ENCODE peak calls at places on chromosomes 3 and 15, in seven cellular contexts. One of them, this sample, is unnamed.

GRCh38 chr3:148464246-148464645 is 233.5 kb upstream of the AGTR1 start:
- DNase-seq in frontal cortex: no peak
- DNase-seq in CD8-positive, alpha-beta T cell: no peak
- DNase-seq in SHP77: no peak
- DNase-seq in HTR-8/SVneo: peak; percentile 3
- DNase-seq in RPMI8226: no peak
- DNase-seq in AG08396: no peak
- DNase-seq in this sample: peak; percentile 8

GRCh38 chr3:71702131-71703024 is 22.8 kb downstream of the EIF4E3 start:
- DNase-seq in frontal cortex: no peak
- DNase-seq in CD8-positive, alpha-beta T cell: peak; percentile 36
- DNase-seq in SHP77: no peak
- DNase-seq in HTR-8/SVneo: no peak
- DNase-seq in RPMI8226: no peak
- DNase-seq in AG08396: no peak
- DNase-seq in this sample: no peak

GRCh38 chr3:52396011-52396906 is 48.6 kb downstream of the SEMA3G start:
- DNase-seq in frontal cortex: no peak
- DNase-seq in CD8-positive, alpha-beta T cell: no peak
- DNase-seq in SHP77: no peak
- DNase-seq in HTR-8/SVneo: no peak
- DNase-seq in RPMI8226: no peak
- DNase-seq in AG08396: no peak
- DNase-seq in this sample: no peak

GRCh38 chr15:38879909-38880471 is 315.4 kb upstream of the RASGRP1 start:
- DNase-seq in frontal cortex: no peak
- DNase-seq in CD8-positive, alpha-beta T cell: no peak
- DNase-seq in SHP77: no peak
- DNase-seq in HTR-8/SVneo: no peak
- DNase-seq in RPMI8226: no peak
- DNase-seq in AG08396: no peak
- DNase-seq in this sample: peak; percentile 66

GRCh38 chr3:144045766-144046165 is 74.1 kb downstream of the DIPK2A start:
- DNase-seq in frontal cortex: no peak
- DNase-seq in CD8-positive, alpha-beta T cell: no peak
- DNase-seq in SHP77: no peak
- DNase-seq in HTR-8/SVneo: no peak
- DNase-seq in RPMI8226: no peak
- DNase-seq in AG08396: no peak
- DNase-seq in this sample: no peak

GRCh38 chr15:74322558-74323180 is 44.8 kb downstream of the CYP11A1 start:
- DNase-seq in frontal cortex: peak; percentile 77
- DNase-seq in CD8-positive, alpha-beta T cell: peak; percentile 65
- DNase-seq in SHP77: peak; percentile 42
- DNase-seq in HTR-8/SVneo: peak; percentile 82
- DNase-seq in RPMI8226: peak; percentile 79
- DNase-seq in AG08396: peak; percentile 79
- DNase-seq in this sample: peak; percentile 85

GRCh38 chr3:46717447-46718231 is at the start of gene PRSS50:
- DNase-seq in frontal cortex: peak; percentile 10
- DNase-seq in CD8-positive, alpha-beta T cell: peak; percentile 27
- DNase-seq in SHP77: no peak
- DNase-seq in HTR-8/SVneo: no peak
- DNase-seq in RPMI8226: no peak
- DNase-seq in AG08396: no peak
- DNase-seq in this sample: no peak

GRCh38 chr3:114294940-114295480 is 1.2 kb downstream of the TIGIT start:
- DNase-seq in frontal cortex: no peak
- DNase-seq in CD8-positive, alpha-beta T cell: no peak
- DNase-seq in SHP77: no peak
- DNase-seq in HTR-8/SVneo: no peak
- DNase-seq in RPMI8226: no peak
- DNase-seq in AG08396: no peak
- DNase-seq in this sample: no peak

GRCh38 chr3:22371592-22372291 is 620.7 kb upstream of the ZNF385D start:
- DNase-seq in frontal cortex: no peak
- DNase-seq in CD8-positive, alpha-beta T cell: no peak
- DNase-seq in SHP77: no peak
- DNase-seq in HTR-8/SVneo: no peak
- DNase-seq in RPMI8226: no peak
- DNase-seq in AG08396: no peak
- DNase-seq in this sample: no peak

GRCh38 chr3:39388741-39389248 is 5.6 kb downstream of the SLC25A38 start:
- DNase-seq in frontal cortex: no peak
- DNase-seq in CD8-positive, alpha-beta T cell: no peak
- DNase-seq in SHP77: no peak
- DNase-seq in HTR-8/SVneo: no peak
- DNase-seq in RPMI8226: no peak
- DNase-seq in AG08396: no peak
- DNase-seq in this sample: no peak

GRCh38 chr15:46576611-46577010 is 941.8 kb downstream of the SQOR start:
- DNase-seq in frontal cortex: no peak
- DNase-seq in CD8-positive, alpha-beta T cell: no peak
- DNase-seq in SHP77: no peak
- DNase-seq in HTR-8/SVneo: peak; percentile 2
- DNase-seq in RPMI8226: no peak
- DNase-seq in AG08396: no peak
- DNase-seq in this sample: peak; percentile 20

GRCh38 chr3:69313251-69313650 is 72.6 kb downstream of the FRMD4B start:
- DNase-seq in frontal cortex: no peak
- DNase-seq in CD8-positive, alpha-beta T cell: no peak
- DNase-seq in SHP77: no peak
- DNase-seq in HTR-8/SVneo: no peak
- DNase-seq in RPMI8226: no peak
- DNase-seq in AG08396: no peak
- DNase-seq in this sample: no peak

GRCh38 chr3:170760174-170760526 is 109.8 kb downstream of the RPL22L1 start:
- DNase-seq in frontal cortex: no peak
- DNase-seq in CD8-positive, alpha-beta T cell: no peak
- DNase-seq in SHP77: no peak
- DNase-seq in HTR-8/SVneo: no peak
- DNase-seq in RPMI8226: no peak
- DNase-seq in AG08396: peak; percentile 17
- DNase-seq in this sample: peak; percentile 39

GRCh38 chr15:62066663-62067447 is at the start of gene C2CD4A:
- DNase-seq in frontal cortex: peak; percentile 29
- DNase-seq in CD8-positive, alpha-beta T cell: peak; percentile 65
- DNase-seq in SHP77: peak; percentile 88
- DNase-seq in HTR-8/SVneo: no peak
- DNase-seq in RPMI8226: peak; percentile 89
- DNase-seq in AG08396: no peak
- DNase-seq in this sample: no peak

GRCh38 chr15:90154861-90155626 is 46.1 kb upstream of the SEMA4B start:
- DNase-seq in frontal cortex: no peak
- DNase-seq in CD8-positive, alpha-beta T cell: no peak
- DNase-seq in SHP77: peak; percentile 36
- DNase-seq in HTR-8/SVneo: peak; percentile 49
- DNase-seq in RPMI8226: no peak
- DNase-seq in AG08396: peak; percentile 67
- DNase-seq in this sample: peak; percentile 57

GRCh38 chr3:71128951-71129350 is 454.6 kb downstream of the FOXP1 start:
- DNase-seq in frontal cortex: no peak
- DNase-seq in CD8-positive, alpha-beta T cell: no peak
- DNase-seq in SHP77: no peak
- DNase-seq in HTR-8/SVneo: no peak
- DNase-seq in RPMI8226: no peak
- DNase-seq in AG08396: no peak
- DNase-seq in this sample: no peak

GRCh38 chr3:131922356-131922755 is 112.5 kb downstream of the CPNE4 start:
- DNase-seq in frontal cortex: no peak
- DNase-seq in CD8-positive, alpha-beta T cell: no peak
- DNase-seq in SHP77: no peak
- DNase-seq in HTR-8/SVneo: no peak
- DNase-seq in RPMI8226: no peak
- DNase-seq in AG08396: no peak
- DNase-seq in this sample: no peak

GRCh38 chr3:86793786-86794185 is 197.2 kb downstream of the VGLL3 start:
- DNase-seq in frontal cortex: no peak
- DNase-seq in CD8-positive, alpha-beta T cell: no peak
- DNase-seq in SHP77: no peak
- DNase-seq in HTR-8/SVneo: peak; percentile 72
- DNase-seq in RPMI8226: no peak
- DNase-seq in AG08396: peak; percentile 65
- DNase-seq in this sample: peak; percentile 77

GRCh38 chr3:25293736-25294135 is 134.3 kb upstream of the RARB start:
- DNase-seq in frontal cortex: no peak
- DNase-seq in CD8-positive, alpha-beta T cell: no peak
- DNase-seq in SHP77: no peak
- DNase-seq in HTR-8/SVneo: no peak
- DNase-seq in RPMI8226: no peak
- DNase-seq in AG08396: no peak
- DNase-seq in this sample: peak; percentile 9

GRCh38 chr15:67082007-67082536 is 16.7 kb downstream of the SMAD3 start:
- DNase-seq in frontal cortex: no peak
- DNase-seq in CD8-positive, alpha-beta T cell: peak; percentile 39
- DNase-seq in SHP77: no peak
- DNase-seq in HTR-8/SVneo: no peak
- DNase-seq in RPMI8226: no peak
- DNase-seq in AG08396: no peak
- DNase-seq in this sample: no peak

GRCh38 chr3:32856355-32856889 is 38.6 kb downstream of the TRIM71 start:
- DNase-seq in frontal cortex: no peak
- DNase-seq in CD8-positive, alpha-beta T cell: no peak
- DNase-seq in SHP77: no peak
- DNase-seq in HTR-8/SVneo: no peak
- DNase-seq in RPMI8226: no peak
- DNase-seq in AG08396: no peak
- DNase-seq in this sample: no peak

GRCh38 chr3:148789156-148789555 is 38.5 kb upstream of the CPB1 start:
- DNase-seq in frontal cortex: no peak
- DNase-seq in CD8-positive, alpha-beta T cell: no peak
- DNase-seq in SHP77: peak; percentile 10
- DNase-seq in HTR-8/SVneo: peak; percentile 8
- DNase-seq in RPMI8226: no peak
- DNase-seq in AG08396: no peak
- DNase-seq in this sample: no peak

This sample was measured in AG20443.